ENCODE peak calls at places on chromosomes 5 and 9, in nine cellular contexts. U, G, X, I, O, Z, Q, V and C are unnamed samples.

GRCh38 chr5:159026781-159027180 is 72.9 kb downstream of the EBF1 start:
- DNase-seq in G (no peak), O (no peak), U (no peak), X (no peak), I (no peak), Q (no peak), V (no peak), Z (no peak), C (no peak)

GRCh38 chr9:136257381-136258298 is 12.0 kb upstream of the QSOX2 start:
- DNase-seq in X (no peak), O (no peak), U (no peak), Q (no peak), G (peak), Z (no peak), I (no peak), V (peak), C (no peak)

GRCh38 chr9:95134457-95134881 is 183.0 kb downstream of the FANCC start:
- DNase-seq in Z (no peak), G (no peak), I (no peak), U (no peak), V (no peak), O (no peak), X (no peak), Q (no peak), C (no peak)

GRCh38 chr5:139636975-139637408 is 11.2 kb upstream of the CXXC5 start:
- DNase-seq in G (no peak), Q (peak), O (no peak), X (peak), Z (peak), U (peak), I (no peak), V (no peak), C (no peak)

GRCh38 chr5:55027589-55027988 is 3.5 kb downstream of the GZMK start:
- DNase-seq in X (no peak), Z (peak), I (peak), G (no peak), Q (no peak), O (no peak), U (no peak), V (no peak), C (no peak)

GRCh38 chr9:9790216-9790872 is 822.5 kb downstream of the PTPRD start:
- DNase-seq in O (no peak), U (peak), G (peak), V (no peak), X (peak), I (no peak), Q (peak), Z (no peak), C (peak)

GRCh38 chr5:96597441-96598020 is 64.6 kb upstream of the CAST start:
- DNase-seq in Z (no peak), X (no peak), Q (no peak), G (no peak), I (no peak), U (peak), O (no peak), V (no peak), C (no peak)

GRCh38 chr5:1121891-1122290 is 10.0 kb upstream of the SLC12A7 start:
- DNase-seq in U (no peak), V (no peak), G (no peak), Z (no peak), I (no peak), Q (no peak), X (no peak), O (no peak), C (no peak)

GRCh38 chr5:133236541-133236951 is 184.7 kb downstream of the HSPA4 start:
- DNase-seq in Q (no peak), U (no peak), G (no peak), Z (no peak), I (no peak), X (peak), V (peak), O (no peak), C (no peak)

GRCh38 chr5:180776376-180776775 is 26.2 kb downstream of the MGAT1 start:
- DNase-seq in V (no peak), I (no peak), Z (no peak), U (no peak), X (no peak), O (no peak), Q (no peak), G (no peak), C (no peak)

GRCh38 chr5:72154076-72154756 is 46.9 kb downstream of the MAP1B start:
- DNase-seq in O (no peak), I (no peak), G (no peak), Z (no peak), X (no peak), Q (no peak), U (no peak), V (no peak), C (no peak)

GRCh38 chr9:79007701-79008483 is 563.9 kb upstream of the TLE4 start:
- DNase-seq in O (no peak), U (no peak), Z (peak), V (no peak), I (no peak), X (no peak), Q (no peak), G (no peak), C (no peak)

GRCh38 chr5:140347382-140347781 is 979 bp upstream of the HBEGF start:
- DNase-seq in U (no peak), O (no peak), V (no peak), G (no peak), Z (no peak), Q (no peak), I (no peak), X (no peak), C (no peak)

GRCh38 chr9:122248448-122248865 is 16.2 kb downstream of the RBM18 start:
- DNase-seq in Q (no peak), Z (no peak), U (no peak), X (no peak), O (no peak), G (no peak), V (no peak), I (no peak), C (no peak)

GRCh38 chr5:115810776-115811175 is 5.7 kb downstream of the CDO1 start:
- DNase-seq in G (no peak), X (no peak), Q (no peak), V (no peak), I (no peak), U (peak), O (no peak), Z (no peak), C (no peak)

GRCh38 chr5:173984218-173984617 is 4.8 kb upstream of the C5orf47 start:
- DNase-seq in I (no peak), Q (no peak), U (peak), Z (no peak), X (peak), V (no peak), G (no peak), O (no peak), C (no peak)

GRCh38 chr5:95042040-95042439 is 242.9 kb downstream of the MCTP1 start:
- DNase-seq in Q (no peak), U (no peak), X (no peak), Z (no peak), I (no peak), G (no peak), O (no peak), V (no peak), C (no peak)

GRCh38 chr5:116773926-116774325 is 199.3 kb upstream of the SEMA6A start:
- DNase-seq in O (no peak), U (no peak), V (no peak), G (no peak), Z (no peak), X (peak), I (no peak), Q (no peak), C (no peak)

GRCh38 chr5:80282054-80282453 is 26.2 kb upstream of the SERINC5 start:
- DNase-seq in V (no peak), Z (no peak), O (no peak), U (no peak), I (no peak), Q (no peak), X (no peak), G (no peak), C (peak)